ENCODE peak calls at places on chromosomes 13 and 19, in nine cellular contexts. D is IMR-90, H is heart left ventricle, B is sigmoid colon, Y is endothelial cell of umbilical vein, Q is Peyer's patch, O is HCT116, C is breast epithelium, M is gastrocnemius medialis. N is an unnamed sample.

GRCh38 chr13:75263741-75264407 is 218.1 kb downstream of the TBC1D4 start:
- DNase-seq in D (peak; percentile 28), H (no peak), B (no peak), Y (no peak), Q (no peak), O (no peak), C (no peak), M (no peak), N (no peak)

GRCh38 chr19:45306522-45307027 is 16.1 kb downstream of the CKM start:
- DNase-seq in D (no peak), H (no peak), B (no peak), Y (no peak), Q (no peak), O (no peak), C (no peak), M (no peak), N (no peak)

GRCh38 chr19:31641591-31641990 is 292.4 kb upstream of the TSHZ3 start:
- DNase-seq in D (no peak), H (no peak), B (no peak), Y (no peak), Q (no peak), O (no peak), C (no peak), M (no peak), N (no peak)

GRCh38 chr19:903266-903797 is 9.7 kb downstream of the R3HDM4 start:
- DNase-seq in D (peak; percentile 19), H (no peak), B (no peak), Y (no peak), Q (no peak), O (no peak), C (no peak), M (no peak), N (no peak)

GRCh38 chr13:106117035-106117434 is 418.4 kb downstream of the EFNB2 start:
- DNase-seq in D (peak; percentile 77), H (no peak), B (no peak), Y (peak; percentile 93), Q (no peak), O (no peak), C (no peak), M (no peak), N (no peak)

GRCh38 chr19:13093407-13094284 is 9.0 kb downstream of the LYL1 start:
- DNase-seq in D (peak; percentile 78), H (peak; percentile 82), B (peak; percentile 95), Y (peak; percentile 86), Q (peak; percentile 92), O (peak; percentile 70), C (peak; percentile 80), M (peak; percentile 60), N (peak; percentile 81)

GRCh38 chr13:104017317-104017716 is 951.1 kb upstream of the SLC10A2 start:
- DNase-seq in D (no peak), H (no peak), B (no peak), Y (no peak), Q (no peak), O (no peak), C (no peak), M (no peak), N (no peak)

GRCh38 chr19:4069331-4069959 is 2.7 kb upstream of the ZBTB7A start:
- DNase-seq in D (no peak), H (no peak), B (no peak), Y (no peak), Q (peak; percentile 84), O (no peak), C (no peak), M (no peak), N (peak; percentile 63)

GRCh38 chr13:39347926-39348901 is 254.8 kb downstream of the LHFPL6 start:
- DNase-seq in D (no peak), H (peak; percentile 61), B (no peak), Y (no peak), Q (no peak), O (no peak), C (no peak), M (no peak), N (no peak)

GRCh38 chr19:15265849-15266248 is 33.6 kb upstream of the EPHX3 start:
- DNase-seq in D (peak; percentile 98), H (peak; percentile 86), B (peak; percentile 97), Y (peak; percentile 97), Q (peak; percentile 68), O (no peak), C (peak; percentile 56), M (peak; percentile 71), N (peak; percentile 98)

GRCh38 chr13:49315036-49315565 is 67.4 kb downstream of the CDADC1 start:
- DNase-seq in D (peak; percentile 75), H (no peak), B (no peak), Y (no peak), Q (no peak), O (no peak), C (no peak), M (no peak), N (no peak)

GRCh38 chr13:95643814-95644598 is 500 bp downstream of the DZIP1 start:
- DNase-seq in D (peak; percentile 35), H (peak; percentile 22), B (no peak), Y (peak; percentile 67), Q (no peak), O (no peak), C (no peak), M (no peak), N (peak; percentile 23)

GRCh38 chr13:84126671-84127171 is 244.4 kb upstream of the SLITRK1 start:
- DNase-seq in D (no peak), H (no peak), B (no peak), Y (no peak), Q (no peak), O (no peak), C (no peak), M (no peak), N (peak; percentile 10)

GRCh38 chr13:28199089-28199488 is 60.7 kb downstream of the PAN3 start:
- DNase-seq in D (no peak), H (no peak), B (no peak), Y (no peak), Q (no peak), O (no peak), C (no peak), M (no peak), N (no peak)

GRCh38 chr19:1081301-1082164 is 13.6 kb downstream of the POLR2E start:
- DNase-seq in D (no peak), H (no peak), B (no peak), Y (no peak), Q (no peak), O (no peak), C (no peak), M (no peak), N (no peak)

GRCh38 chr19:39953915-39954314 is 17.1 kb upstream of the PSMC4 start:
- DNase-seq in D (no peak), H (no peak), B (no peak), Y (no peak), Q (no peak), O (no peak), C (no peak), M (no peak), N (no peak)
- H3K4me1 ChIP-seq in D (no peaks in the 10 kb centered on the region), H (no peaks in the 10 kb centered on the region), B (no peaks in the 10 kb centered on the region), Y (no peaks in the 10 kb centered on the region), Q (no peaks in the 10 kb centered on the region), O (no peaks in the 10 kb centered on the region), C (no peaks in the 10 kb centered on the region), M (no peaks in the 10 kb centered on the region), N (no peaks in the 10 kb centered on the region)

GRCh38 chr13:77328819-77329132 is 1.9 kb upstream of the MYCBP2 start:
- DNase-seq in D (no peak), H (no peak), B (no peak), Y (no peak), Q (no peak), O (no peak), C (no peak), M (no peak), N (no peak)

GRCh38 chr13:77319536-77319935 is 7.4 kb downstream of the MYCBP2 start:
- DNase-seq in D (no peak), H (no peak), B (no peak), Y (no peak), Q (no peak), O (no peak), C (no peak), M (no peak), N (no peak)

GRCh38 chr13:77325371-77325941 is 1.4 kb downstream of the MYCBP2 start:
- DNase-seq in D (no peak), H (no peak), B (no peak), Y (peak; percentile 51), Q (no peak), O (no peak), C (no peak), M (no peak), N (no peak)

GRCh38 chr13:77326905-77327604 is at the start of gene MYCBP2:
- DNase-seq in D (peak; percentile 99), H (peak; percentile 98), B (peak; percentile 98), Y (peak; percentile 99), Q (peak; percentile 98), O (peak; percentile 99), C (peak; percentile 97), M (peak; percentile 97), N (peak; percentile 97)

GRCh38 chr13:77323858-77324257 is 3.0 kb downstream of the MYCBP2 start:
- DNase-seq in D (no peak), H (no peak), B (no peak), Y (no peak), Q (no peak), O (no peak), C (no peak), M (no peak), N (no peak)
- H3K4me3 ChIP-seq in D (no peak overlapping the region), H (no peak overlapping the region), B (no peak overlapping the region), Y (no peak overlapping the region), Q (no peak overlapping the region), O (no peak overlapping the region), C (no peak overlapping the region), M (no peak overlapping the region), N (no peak overlapping the region)

GRCh38 chr19:35265126-35265995 is 3.4 kb upstream of the USF2 start:
- DNase-seq in D (no peak), H (peak; percentile 20), B (peak; percentile 64), Y (no peak), Q (peak; percentile 46), O (no peak), C (no peak), M (no peak), N (peak; percentile 40)
- TF ChIP-seq POLR2A in D (no peak), H (no peak), B (no peak), Y (no peak), Q (no peak), O (no peak), C (no peak), M (peak; percentile 13), N (no peak)

GRCh38 chr19:18470787-18471186 is 32.9 kb upstream of the ISYNA1 start:
- DNase-seq in D (no peak), H (no peak), B (no peak), Y (no peak), Q (no peak), O (no peak), C (no peak), M (no peak), N (no peak)

GRCh38 chr19:18468517-18468916 is 30.6 kb upstream of the ISYNA1 start:
- DNase-seq in D (no peak), H (no peak), B (peak; percentile 63), Y (no peak), Q (no peak), O (no peak), C (no peak), M (peak; percentile 87), N (peak; percentile 62)

GRCh38 chr19:18469245-18470107 is 31.5 kb upstream of the ISYNA1 start:
- DNase-seq in D (peak; percentile 66), H (peak; percentile 58), B (peak; percentile 84), Y (peak; percentile 49), Q (peak; percentile 85), O (peak; percentile 32), C (no peak), M (no peak), N (peak; percentile 66)

GRCh38 chr19:18468930-18469244 is 31.0 kb upstream of the ISYNA1 start:
- DNase-seq in D (no peak), H (no peak), B (peak; percentile 64), Y (no peak), Q (no peak), O (no peak), C (no peak), M (no peak), N (no peak)

GRCh38 chr19:18470153-18470552 is 32.2 kb upstream of the ISYNA1 start:
- DNase-seq in D (no peak), H (no peak), B (peak; percentile 69), Y (peak; percentile 26), Q (no peak), O (no peak), C (no peak), M (no peak), N (no peak)
- H3K4me1 ChIP-seq in D (peaks cover 29% of the 10 kb centered on the region), H (peaks cover 37% of the 10 kb centered on the region), B (peaks cover 52% of the 10 kb centered on the region), Y (no peaks in the 10 kb centered on the region), Q (peaks cover 2% of the 10 kb centered on the region), O (peaks cover 13% of the 10 kb centered on the region), C (peaks cover 11% of the 10 kb centered on the region), M (peaks cover 73% of the 10 kb centered on the region), N (peaks cover 73% of the 10 kb centered on the region)

N was measured in body of pancreas.